ENCODE peak calls at places on chromosome 22, in four cellular contexts. W, Y, B and X are unnamed samples.

GRCh38 chr22:33720166-33720878 is 200.0 kb downstream of the LARGE1 start:
- DNase-seq in W (no peak), Y (no peak), B (no peak), X (no peak)

GRCh38 chr22:19799322-19800190 is 39.0 kb downstream of the TBX1 start:
- DNase-seq in W (peak; percentile 15), Y (no peak), B (no peak), X (peak; percentile 92)

GRCh38 chr22:20727118-20728015 is 46.5 kb upstream of the SERPIND1 start:
- DNase-seq in W (no peak), Y (no peak), B (no peak), X (no peak)

GRCh38 chr22:36212896-36213295 is 11.3 kb upstream of the APOL4 start:
- DNase-seq in W (no peak), Y (no peak), B (no peak), X (no peak)

GRCh38 chr22:26174280-26174679 is 5.0 kb downstream of the SEZ6L start:
- DNase-seq in W (no peak), Y (no peak), B (no peak), X (no peak)

GRCh38 chr22:23522642-23523251 is 57.3 kb downstream of the IGLL1 start:
- DNase-seq in W (no peak), Y (no peak), B (no peak), X (peak; percentile 43)

GRCh38 chr22:48945621-48946458 is 881.8 kb downstream of the BRD1 start:
- DNase-seq in W (no peak), Y (no peak), B (no peak), X (peak; percentile 75)

GRCh38 chr22:28395920-28396447 is 283.7 kb downstream of the TTC28 start:
- DNase-seq in W (no peak), Y (no peak), B (no peak), X (no peak)

GRCh38 chr22:48451891-48452290 is 1375.8 kb downstream of the BRD1 start:
- DNase-seq in W (no peak), Y (no peak), B (no peak), X (no peak)

GRCh38 chr22:43228330-43228729 is 41.4 kb upstream of the TTLL12 start:
- DNase-seq in W (no peak), Y (no peak), B (no peak), X (no peak)

GRCh38 chr22:48841881-48842582 is 985.6 kb downstream of the BRD1 start:
- DNase-seq in W (no peak), Y (no peak), B (no peak), X (peak; percentile 79)

GRCh38 chr22:21448627-21449416 is 18.4 kb upstream of the TMEM191C start:
- DNase-seq in W (no peak), Y (no peak), B (no peak), X (peak; percentile 59)

GRCh38 chr22:24486501-24486921 is 8.6 kb upstream of the UPB1 start:
- DNase-seq in W (no peak), Y (peak; percentile 86), B (no peak), X (no peak)

GRCh38 chr22:27534720-27535125 is 266.8 kb downstream of the MN1 start:
- DNase-seq in W (no peak), Y (no peak), B (no peak), X (no peak)

GRCh38 chr22:20464096-20464614 is 26.5 kb upstream of the SCARF2 start:
- DNase-seq in W (no peak), Y (no peak), B (peak; percentile 21), X (peak; percentile 57)

GRCh38 chr22:48782326-48782725 is 1045.3 kb downstream of the BRD1 start:
- DNase-seq in W (no peak), Y (no peak), B (no peak), X (no peak)

GRCh38 chr22:37239336-37240239 is 4.5 kb downstream of the RAC2 start:
- DNase-seq in W (no peak), Y (no peak), B (no peak), X (peak; percentile 51)

GRCh38 chr22:44396727-44397722 is 84.3 kb upstream of the SHISAL1 start:
- DNase-seq in W (no peak), Y (no peak), B (no peak), X (peak; percentile 72)

GRCh38 chr22:44445307-44445680 is 52.7 kb downstream of the RTL6 start:
- DNase-seq in W (no peak), Y (no peak), B (no peak), X (no peak)

GRCh38 chr22:21985214-21985613 is 2.6 kb upstream of the TOP3B start:
- DNase-seq in W (no peak), Y (no peak), B (no peak), X (no peak)

GRCh38 chr22:47064416-47064815 is 302.0 kb downstream of the TBC1D22A start:
- DNase-seq in W (no peak), Y (no peak), B (no peak), X (no peak)

GRCh38 chr22:20741008-20741633 is 32.8 kb upstream of the SERPIND1 start:
- DNase-seq in W (no peak), Y (no peak), B (no peak), X (no peak)

GRCh38 chr22:19764636-19765476 is 4.3 kb downstream of the TBX1 start:
- DNase-seq in W (no peak), Y (no peak), B (no peak), X (no peak)

GRCh38 chr22:44273175-44273574 is 39.6 kb downstream of the SHISAL1 start:
- DNase-seq in W (no peak), Y (no peak), B (no peak), X (no peak)

GRCh38 chr22:36027960-36028645 is 521 bp downstream of the RBFOX2 start:
- DNase-seq in W (no peak), Y (no peak), B (no peak), X (peak; percentile 92)

GRCh38 chr22:36277482-36278291 is 24.8 kb downstream of the APOL1 start:
- DNase-seq in W (peak; percentile 63), Y (no peak), B (peak; percentile 44), X (peak; percentile 58)

GRCh38 chr22:24146791-24147353 is 34.4 kb upstream of the SUSD2 start:
- DNase-seq in W (no peak), Y (no peak), B (no peak), X (no peak)

GRCh38 chr22:39292561-39293074 is 26.8 kb downstream of the RPL3 start:
- DNase-seq in W (peak; percentile 97), Y (peak; percentile 80), B (no peak), X (peak; percentile 97)

GRCh38 chr22:36753120-36753802 is 22.7 kb downstream of the IFT27 start:
- DNase-seq in W (no peak), Y (peak; percentile 61), B (no peak), X (peak; percentile 20)

GRCh38 chr22:39308614-39309363 is 10.6 kb downstream of the RPL3 start:
- DNase-seq in W (peak; percentile 54), Y (peak; percentile 79), B (no peak), X (no peak)

GRCh38 chr22:26546282-26546681 is 34.0 kb upstream of the TFIP11 start:
- DNase-seq in W (no peak), Y (no peak), B (no peak), X (peak; percentile 54)

GRCh38 chr22:40502919-40503318 is 132.5 kb downstream of the SGSM3 start:
- DNase-seq in W (no peak), Y (no peak), B (no peak), X (no peak)

GRCh38 chr22:31080848-31081649 is at the start of gene SMTN:
- DNase-seq in W (peak; percentile 94), Y (no peak), B (peak; percentile 75), X (no peak)

GRCh38 chr22:31077681-31078080 is 3.4 kb upstream of the SMTN start:
- DNase-seq in W (no peak), Y (no peak), B (no peak), X (no peak)

GRCh38 chr22:31079095-31079642 is 1.9 kb upstream of the SMTN start:
- DNase-seq in W (no peak), Y (no peak), B (no peak), X (no peak)

GRCh38 chr22:31080164-31080847 is 812 bp upstream of the SMTN start:
- DNase-seq in W (no peak), Y (no peak), B (no peak), X (no peak)

DNA sequence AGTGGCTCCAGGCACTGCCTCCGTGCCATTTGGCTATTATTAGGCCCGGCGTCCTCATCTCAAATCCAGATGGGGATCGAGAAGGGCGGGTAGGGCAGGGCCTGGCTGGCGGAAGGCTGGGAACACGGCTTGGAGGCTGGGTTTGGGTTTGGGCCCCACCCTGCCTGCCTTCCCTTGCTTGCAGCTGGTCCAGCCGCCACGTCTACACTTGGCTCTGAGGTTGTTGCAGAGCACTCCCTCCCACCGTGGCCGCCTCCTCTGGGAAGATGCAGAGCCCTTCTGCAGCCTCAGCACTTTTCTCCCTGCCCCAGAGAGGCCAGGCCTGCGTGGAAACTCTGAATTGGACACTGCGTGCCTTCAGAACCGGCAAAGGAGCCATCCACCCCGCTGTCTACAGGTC is 5.2 kb upstream of the SMTN start:
- DNase-seq in W (peak; percentile 67), Y (no peak), B (no peak), X (no peak)
- TF ChIP-seq CTCF in W (no peak), Y (no peak), B (no peak), X (no peak)

GRCh38 chr22:41513391-41513790 is 30.9 kb downstream of the POLR3H start:
- DNase-seq in W (no peak), Y (no peak), B (no peak), X (no peak)

GRCh38 chr22:41518048-41518347 is 26.3 kb downstream of the POLR3H start:
- DNase-seq in W (no peak), Y (no peak), B (no peak), X (no peak)

GRCh38 chr22:41517172-41518047 is 26.9 kb downstream of the POLR3H start:
- DNase-seq in W (no peak), Y (peak; percentile 24), B (no peak), X (no peak)

GRCh38 chr22:41512421-41513194 is 31.7 kb downstream of the POLR3H start:
- DNase-seq in W (no peak), Y (peak; percentile 26), B (no peak), X (no peak)

GRCh38 chr22:41516462-41516861 is 27.8 kb downstream of the POLR3H start:
- DNase-seq in W (no peak), Y (no peak), B (no peak), X (no peak)
- TF ChIP-seq CTCF in W (no peak), Y (no peak), B (no peak), X (no peak)

DNA sequence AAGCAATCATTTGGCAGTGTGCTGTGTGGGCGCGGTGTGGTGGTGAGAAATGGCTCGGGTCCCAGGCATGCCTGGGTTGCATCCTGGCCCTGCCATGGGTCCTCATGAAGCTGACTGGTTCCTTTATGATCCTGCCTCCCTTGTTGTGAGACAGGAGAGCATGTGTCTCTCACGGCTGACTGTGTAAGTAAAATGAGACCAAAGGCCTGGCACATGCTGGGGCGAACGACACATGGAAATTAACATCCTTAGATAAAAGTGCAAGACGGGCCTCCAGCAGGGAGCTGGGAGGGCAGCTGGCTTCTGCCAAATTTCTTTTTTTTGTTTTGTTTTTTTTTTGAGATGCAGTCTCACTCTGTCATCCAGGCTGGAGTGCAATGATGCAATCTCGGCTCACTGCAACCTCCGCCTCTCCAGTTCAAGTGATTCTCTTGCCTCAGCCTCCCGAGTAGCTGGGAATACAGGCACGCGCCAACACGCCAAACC is 9.4 kb upstream of the FBLN1 start:
- DNase-seq in W (no peak), Y (no peak), B (no peak), X (no peak)
- TF ChIP-seq CTCF in W (no peak), Y (no peak), B (no peak), X (no peak)

GRCh38 chr22:49994361-49995058 is 18.1 kb downstream of the IL17REL start:
- DNase-seq in W (no peak), Y (no peak), B (no peak), X (peak; percentile 82)

GRCh38 chr22:49993649-49994360 is 18.8 kb downstream of the IL17REL start:
- DNase-seq in W (no peak), Y (no peak), B (no peak), X (no peak)

GRCh38 chr22:49991167-49991566 is 21.4 kb downstream of the IL17REL start:
- DNase-seq in W (no peak), Y (no peak), B (no peak), X (no peak)

GRCh38 chr22:49991907-49992533 is 20.5 kb downstream of the IL17REL start:
- DNase-seq in W (no peak), Y (no peak), B (no peak), X (no peak)

GRCh38 chr22:49992921-49993648 is 19.5 kb downstream of the IL17REL start:
- DNase-seq in W (peak; percentile 81), Y (no peak), B (peak; percentile 39), X (peak; percentile 85)
- TF ChIP-seq CTCF in W (peak; percentile 78), Y (peak; percentile 76), B (peak; percentile 77), X (peak; percentile 80)